ENCODE peak calls at places on chromosomes 12 and 14, in four cellular contexts. K is naive thymus-derived CD4-positive, alpha-beta T cell; R is fibroblast of villous mesenchyme; O is uterus. D is an unnamed sample.

GRCh38 chr12:50142993-50143392 is 24.2 kb downstream of the CERS5 start:
- DNase-seq in R (no peak), K (no peak), O (no peak), D (no peak)

GRCh38 chr14:105041841-105042765 is 21.2 kb upstream of the CDCA4 start:
- DNase-seq in K (no peak), O (no peak), R (no peak), D (no peak)

GRCh38 chr14:85060116-85060515 is 469.8 kb upstream of the FLRT2 start:
- DNase-seq in O (no peak), K (no peak), R (no peak), D (no peak)

GRCh38 chr14:53180272-53181221 is 27.4 kb upstream of the DDHD1 start:
- DNase-seq in R (peak), O (no peak), K (no peak), D (no peak)

GRCh38 chr12:53048033-53048779 is 1.7 kb upstream of the TNS2 start:
- DNase-seq in O (peak), R (no peak), K (no peak), D (no peak)

GRCh38 chr12:22477166-22477893 is 67.0 kb downstream of the C2CD5 start:
- DNase-seq in K (no peak), R (peak), O (no peak), D (no peak)

GRCh38 chr14:80269338-80269935 is 58.1 kb upstream of the DIO2 start:
- DNase-seq in R (peak), O (no peak), K (no peak), D (no peak)

GRCh38 chr12:102216086-102216691 is 18.6 kb upstream of the PMCH start:
- DNase-seq in O (no peak), K (no peak), R (peak), D (no peak)

GRCh38 chr14:32728957-32729356 is 209.7 kb upstream of the NPAS3 start:
- DNase-seq in K (no peak), R (no peak), O (no peak), D (no peak)

GRCh38 chr14:105840266-105841021 is 314.1 kb downstream of the TMEM121 start:
- DNase-seq in O (no peak), R (no peak), K (no peak), D (no peak)

GRCh38 chr12:712172-712863 is 40.1 kb upstream of the WNK1 start:
- DNase-seq in R (no peak), K (no peak), O (no peak), D (no peak)

GRCh38 chr12:128818065-128819022 is 5.4 kb downstream of the SLC15A4 start:
- DNase-seq in K (no peak), R (peak), O (no peak), D (no peak)

GRCh38 chr14:96486705-96487104 is 15.5 kb upstream of the PAPOLA start:
- DNase-seq in R (no peak), K (no peak), O (no peak), D (no peak)

GRCh38 chr12:24822121-24822899 is 126.6 kb downstream of the BCAT1 start:
- DNase-seq in R (peak), K (no peak), O (no peak), D (no peak)

GRCh38 chr12:51788876-51789275 is 59.6 kb downstream of the FIGNL2 start:
- DNase-seq in K (no peak), O (no peak), R (peak), D (no peak)

GRCh38 chr12:15131462-15131861 is 89.8 kb downstream of the RERG start:
- DNase-seq in K (no peak), R (peak), O (no peak), D (no peak)

GRCh38 chr12:26052652-26053051 is 72.2 kb downstream of the BHLHE41 start:
- DNase-seq in R (no peak), O (no peak), K (no peak), D (no peak)

GRCh38 chr12:10220398-10221077 is 7.9 kb downstream of the GABARAPL1 start:
- DNase-seq in R (peak), K (no peak), O (peak), D (no peak)

GRCh38 chr12:11819643-11820042 is 170.2 kb downstream of the ETV6 start:
- DNase-seq in K (no peak), R (no peak), O (no peak), D (no peak)

GRCh38 chr12:13368431-13368830 is 171.9 kb downstream of the EMP1 start:
- DNase-seq in K (no peak), R (no peak), O (no peak), D (no peak)

GRCh38 chr12:55425954-55426353 is at the start of gene OR6C76:
- DNase-seq in O (no peak), R (no peak), K (no peak), D (no peak)

GRCh38 chr12:6370994-6371754 is 4.2 kb downstream of the SCNN1A start:
- DNase-seq in K (no peak), R (peak), O (peak), D (no peak)

D was measured in naive B cell.